ENCODE peak calls at places on chromosomes 7 and 10, in five cellular contexts. S, L, U, E and Y are unnamed samples.

GRCh38 chr7:111561659-111561908 is 708 bp downstream of the IMMP2L start:
- DNase-seq in S (no peak), L (no peak), U (no peak), E (no peak), Y (peak)

GRCh38 chr7:2862831-2863361 is 18.8 kb upstream of the GNA12 start:
- DNase-seq in S (no peak), L (no peak), U (no peak), E (no peak), Y (no peak)

GRCh38 chr10:126504051-126504760 is 115.9 kb upstream of the ADAM12 start:
- DNase-seq in S (no peak), L (peak), U (no peak), E (no peak), Y (peak)

GRCh38 chr7:98319176-98319575 is 37.7 kb downstream of the BRI3 start:
- DNase-seq in S (no peak), L (no peak), U (no peak), E (no peak), Y (no peak)

GRCh38 chr7:7922684-7923385 is 45.8 kb upstream of the GLCCI1 start:
- DNase-seq in S (no peak), L (no peak), U (no peak), E (no peak), Y (no peak)

GRCh38 chr10:8563478-8563877 is 509.0 kb downstream of the GATA3 start:
- DNase-seq in S (no peak), L (no peak), U (no peak), E (no peak), Y (no peak)

GRCh38 chr10:92483539-92483938 is 90.4 kb downstream of the IDE start:
- DNase-seq in S (no peak), L (no peak), U (no peak), E (no peak), Y (no peak)

GRCh38 chr10:70537398-70538194 is 59.0 kb downstream of the PALD1 start:
- DNase-seq in S (no peak), L (peak), U (no peak), E (no peak), Y (no peak)

GRCh38 chr7:69516208-69516820 is 82.0 kb upstream of the AUTS2 start:
- DNase-seq in S (peak), L (no peak), U (peak), E (no peak), Y (no peak)

GRCh38 chr7:6375346-6376101 is 72.2 kb downstream of the DAGLB start:
- DNase-seq in S (no peak), L (peak), U (no peak), E (no peak), Y (no peak)

GRCh38 chr10:129695671-129696070 is 228.6 kb downstream of the MGMT start:
- DNase-seq in S (no peak), L (no peak), U (no peak), E (no peak), Y (no peak)

GRCh38 chr10:102231357-102232318 is 5.5 kb downstream of the ELOVL3 start:
- DNase-seq in S (no peak), L (peak), U (peak), E (no peak), Y (no peak)

GRCh38 chr10:123583639-123584418 is 82.3 kb upstream of the GPR26 start:
- DNase-seq in S (peak), L (peak), U (peak), E (peak), Y (peak)

GRCh38 chr10:132237871-132238270 is 51.1 kb downstream of the DPYSL4 start:
- DNase-seq in S (no peak), L (no peak), U (peak), E (no peak), Y (no peak)

GRCh38 chr7:93693796-93694195 is 119.3 kb upstream of the CALCR start:
- DNase-seq in S (no peak), L (no peak), U (no peak), E (no peak), Y (no peak)

GRCh38 chr7:31073486-31074383 is 21.6 kb downstream of the ADCYAP1R1 start:
- DNase-seq in S (no peak), L (no peak), U (no peak), E (no peak), Y (no peak)

GRCh38 chr7:51263631-51264484 is 52.8 kb downstream of the COBL start:
- DNase-seq in S (no peak), L (no peak), U (no peak), E (no peak), Y (no peak)

GRCh38 chr10:92702301-92702916 is 12.7 kb downstream of the HHEX start:
- DNase-seq in S (no peak), L (no peak), U (no peak), E (no peak), Y (no peak)

GRCh38 chr7:2016761-2017482 is 215.8 kb downstream of the MAD1L1 start:
- DNase-seq in S (peak), L (no peak), U (no peak), E (no peak), Y (no peak)

GRCh38 chr10:110775022-110775379 is 96.7 kb upstream of the PDCD4 start:
- DNase-seq in S (no peak), L (no peak), U (no peak), E (no peak), Y (no peak)

GRCh38 chr7:5635461-5636445 is 145.7 kb downstream of the RNF216 start:
- DNase-seq in S (no peak), L (no peak), U (no peak), E (no peak), Y (no peak)

GRCh38 chr10:95567903-95568630 is 6.9 kb upstream of the SORBS1 start:
- DNase-seq in S (no peak), L (no peak), U (no peak), E (no peak), Y (no peak)

GRCh38 chr10:110151467-110151866 is 55.9 kb upstream of the MXI1 start:
- DNase-seq in S (no peak), L (no peak), U (no peak), E (no peak), Y (no peak)

GRCh38 chr7:157011333-157012112 is 1.1 kb upstream of the MNX1 start:
- DNase-seq in S (peak), L (peak), U (no peak), E (no peak), Y (no peak)

GRCh38 chr10:31315453-31315852 is 3.6 kb upstream of the ZEB1 start:
- DNase-seq in S (no peak), L (no peak), U (no peak), E (no peak), Y (no peak)

GRCh38 chr10:88880287-88881094 is 446 bp downstream of the STAMBPL1 start:
- DNase-seq in S (peak), L (peak), U (peak), E (peak), Y (peak)

GRCh38 chr7:69992938-69993337 is 394.7 kb downstream of the AUTS2 start:
- DNase-seq in S (no peak), L (no peak), U (no peak), E (no peak), Y (no peak)

GRCh38 chr7:52586704-52587103 is 448.7 kb upstream of the POM121L12 start:
- DNase-seq in S (no peak), L (peak), U (no peak), E (no peak), Y (no peak)

GRCh38 chr7:103851357-103851756 is 138.1 kb downstream of the RELN start:
- DNase-seq in S (no peak), L (peak), U (no peak), E (no peak), Y (no peak)

GRCh38 chr7:159115601-159116501 is 28.8 kb downstream of the VIPR2 start:
- DNase-seq in S (peak), L (no peak), U (no peak), E (no peak), Y (no peak)

GRCh38 chr10:30160431-30160982 is 101.1 kb upstream of the JCAD start:
- DNase-seq in S (no peak), L (no peak), U (no peak), E (no peak), Y (no peak)

GRCh38 chr7:85103962-85104361 is 82.9 kb downstream of the SEMA3D start:
- DNase-seq in S (no peak), L (no peak), U (no peak), E (no peak), Y (no peak)

GRCh38 chr10:125002423-125003145 is 60.7 kb downstream of the ZRANB1 start:
- DNase-seq in S (peak), L (no peak), U (no peak), E (peak), Y (no peak)

GRCh38 chr10:124999433-125000365 is 57.8 kb downstream of the ZRANB1 start:
- DNase-seq in S (peak), L (no peak), U (no peak), E (peak), Y (no peak)

GRCh38 chr10:125002044-125002422 is 60.1 kb downstream of the ZRANB1 start:
- DNase-seq in S (no peak), L (no peak), U (no peak), E (no peak), Y (no peak)

GRCh38 chr10:125000366-125001312 is 58.7 kb downstream of the ZRANB1 start:
- DNase-seq in S (peak), L (peak), U (no peak), E (peak), Y (no peak)

DNA sequence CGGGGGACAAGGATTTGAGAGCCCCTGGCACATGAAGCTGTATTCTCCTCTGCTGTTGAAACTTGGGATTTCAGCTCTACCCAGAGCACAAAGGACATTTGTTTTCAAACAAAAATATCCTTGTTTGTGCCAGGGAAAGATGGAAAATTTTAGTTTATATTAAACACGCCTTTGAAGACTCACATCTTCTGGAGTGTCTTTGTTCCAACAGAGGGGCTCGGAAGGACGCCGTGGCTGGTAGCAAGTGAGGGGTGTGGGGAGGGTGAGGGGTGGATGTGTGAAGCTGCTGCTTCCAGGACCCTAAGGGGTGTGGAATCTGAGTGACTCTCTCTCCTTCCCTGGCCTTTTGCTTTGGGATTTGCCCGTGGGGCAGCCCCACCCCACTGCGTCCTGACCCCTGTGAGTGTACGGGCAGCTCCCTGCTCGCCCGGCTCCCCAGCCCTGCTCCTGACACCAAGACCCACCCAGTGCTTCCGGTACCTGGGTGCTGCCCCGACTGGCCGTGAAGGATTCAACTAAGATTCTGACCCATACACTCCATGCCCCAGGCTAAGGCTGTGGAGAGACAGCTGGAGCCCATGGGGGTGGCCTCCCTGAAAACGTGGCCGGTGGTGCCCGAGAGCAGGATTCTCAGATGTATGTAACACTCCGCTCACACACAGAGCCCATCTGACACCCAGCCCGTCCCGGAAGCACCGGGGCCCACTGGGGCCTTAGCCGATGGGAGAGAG is 59.6 kb downstream of the ZRANB1 start:
- DNase-seq in S (peak), L (no peak), U (no peak), E (peak), Y (no peak)
- H3K27ac ChIP-seq in S (peak), L (peak), U (no peak), E (peak), Y (peak)

GRCh38 chr10:58177362-58177947 is 90.2 kb downstream of the IPMK start:
- DNase-seq in S (no peak), L (peak), U (no peak), E (no peak), Y (no peak)
- H3K27ac ChIP-seq in S (no peak), L (no peak), U (no peak), E (no peak), Y (no peak)

DNA sequence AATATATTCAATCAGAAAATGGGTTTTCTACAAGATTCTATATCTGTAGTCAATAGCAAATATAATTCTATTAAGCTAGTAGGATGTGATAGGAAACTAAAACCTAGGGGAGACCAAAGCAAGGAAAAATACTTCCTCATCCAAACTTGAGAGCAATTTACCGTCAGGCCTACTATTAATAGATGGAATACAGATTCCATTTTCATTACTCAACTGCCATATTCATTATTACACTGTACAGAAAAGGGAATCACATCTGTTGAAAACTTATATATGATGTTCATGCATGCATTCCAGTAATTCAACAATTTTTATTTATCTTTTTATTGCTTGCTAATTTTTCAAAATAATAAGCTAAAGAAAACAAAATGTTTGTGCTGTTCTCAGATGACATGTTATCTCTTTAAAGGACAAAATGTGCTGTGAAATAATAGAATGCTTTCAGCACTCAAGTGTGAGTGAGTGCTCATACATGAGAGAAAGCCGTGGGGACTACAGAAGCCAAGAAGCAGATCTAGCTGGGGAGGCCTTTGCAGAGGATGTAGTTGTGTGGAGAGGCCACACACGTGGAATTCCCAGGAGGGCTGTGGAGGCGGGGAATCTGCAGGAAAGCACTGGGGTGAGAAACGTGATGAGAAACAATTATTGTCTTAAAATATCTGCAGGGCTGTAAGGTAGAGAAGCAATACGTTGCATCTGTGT is 110.0 kb downstream of the EGFR start:
- DNase-seq in S (no peak), L (no peak), U (peak), E (no peak), Y (no peak)
- H3K27ac ChIP-seq in S (peak), L (no peak), U (peak), E (peak), Y (no peak)

DNA sequence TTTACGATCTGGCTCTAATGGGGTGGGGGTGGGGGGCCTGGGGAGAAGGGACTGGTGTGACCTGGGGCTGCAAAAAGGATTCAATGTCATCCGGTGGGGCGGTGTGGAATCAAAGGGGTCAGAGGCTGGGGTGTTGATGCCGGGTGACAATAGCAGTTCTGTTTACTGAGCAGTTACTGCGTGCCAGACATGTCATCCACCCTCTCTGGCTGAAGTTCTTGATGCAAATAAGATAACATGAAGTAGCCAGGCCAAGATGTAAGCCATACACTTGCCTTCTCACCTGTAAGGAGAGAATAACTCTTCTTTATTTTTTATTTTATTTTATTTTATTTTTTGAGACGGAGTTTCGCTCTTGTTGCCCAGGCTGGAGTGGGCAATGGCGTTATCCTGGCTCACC is 71.3 kb upstream of the MYL10 start:
- DNase-seq in S (no peak), L (no peak), U (no peak), E (no peak), Y (no peak)
- H3K27ac ChIP-seq in S (no peak), L (no peak), U (no peak), E (no peak), Y (no peak)

GRCh38 chr7:17912050-17912449 is 28.2 kb downstream of the SNX13 start:
- DNase-seq in S (no peak), L (no peak), U (no peak), E (no peak), Y (no peak)
- H3K27ac ChIP-seq in S (no peak), L (no peak), U (no peak), E (no peak), Y (no peak)